ENCODE peak calls at places on chromosomes 12 and 14, in four cellular contexts. D, Q, C and L are unnamed samples.

GRCh38 chr14:105940534-105941225 is 414.3 kb downstream of the TMEM121 start:
- DNase-seq in C (no peak), Q (no peak), D (no peak), L (no peak)

GRCh38 chr14:76462330-76462729 is 86.4 kb downstream of the ESRRB start:
- DNase-seq in D (no peak), C (no peak), Q (no peak), L (no peak)

GRCh38 chr14:31268216-31268615 is 60.6 kb upstream of the HECTD1 start:
- DNase-seq in Q (no peak), C (no peak), D (no peak), L (no peak)

GRCh38 chr12:25438638-25439037 is 114.4 kb downstream of the LMNTD1 start:
- DNase-seq in D (no peak), Q (no peak), C (no peak), L (no peak)

GRCh38 chr12:104603545-104603973 is 146.8 kb downstream of the CHST11 start:
- DNase-seq in Q (no peak), C (no peak), D (no peak), L (no peak)

GRCh38 chr14:92939699-92940098 is 16.7 kb downstream of the CHGA start:
- DNase-seq in D (no peak), C (no peak), Q (no peak), L (no peak)

GRCh38 chr14:105858676-105859025 is 332.3 kb downstream of the TMEM121 start:
- DNase-seq in C (peak), Q (no peak), D (peak), L (no peak)

GRCh38 chr14:99252940-99253868 is 18.8 kb downstream of the BCL11B start:
- DNase-seq in Q (no peak), D (no peak), C (no peak), L (no peak)

GRCh38 chr12:132046561-132046960 is 96.8 kb downstream of the EP400 start:
- DNase-seq in Q (no peak), D (no peak), C (no peak), L (no peak)

GRCh38 chr12:126668961-126669360 is 1598.0 kb upstream of the TMEM132C start:
- DNase-seq in D (no peak), C (no peak), Q (no peak), L (no peak)

GRCh38 chr12:15880721-15881120 is 1.5 kb upstream of the STRAP start:
- DNase-seq in Q (no peak), C (no peak), D (no peak), L (no peak)

GRCh38 chr12:23810327-23810902 is 139.1 kb downstream of the SOX5 start:
- DNase-seq in D (no peak), C (no peak), Q (no peak), L (no peak)

GRCh38 chr14:91953170-91953985 is 5.9 kb upstream of the FBLN5 start:
- DNase-seq in D (no peak), Q (no peak), C (no peak), L (no peak)

GRCh38 chr12:86834217-86834616 is 578.0 kb upstream of the MGAT4C start:
- DNase-seq in C (no peak), D (no peak), Q (no peak), L (no peak)
- H3K27ac ChIP-seq in C (no peak), D (no peak), Q (no peak), L (no peak)

DNA sequence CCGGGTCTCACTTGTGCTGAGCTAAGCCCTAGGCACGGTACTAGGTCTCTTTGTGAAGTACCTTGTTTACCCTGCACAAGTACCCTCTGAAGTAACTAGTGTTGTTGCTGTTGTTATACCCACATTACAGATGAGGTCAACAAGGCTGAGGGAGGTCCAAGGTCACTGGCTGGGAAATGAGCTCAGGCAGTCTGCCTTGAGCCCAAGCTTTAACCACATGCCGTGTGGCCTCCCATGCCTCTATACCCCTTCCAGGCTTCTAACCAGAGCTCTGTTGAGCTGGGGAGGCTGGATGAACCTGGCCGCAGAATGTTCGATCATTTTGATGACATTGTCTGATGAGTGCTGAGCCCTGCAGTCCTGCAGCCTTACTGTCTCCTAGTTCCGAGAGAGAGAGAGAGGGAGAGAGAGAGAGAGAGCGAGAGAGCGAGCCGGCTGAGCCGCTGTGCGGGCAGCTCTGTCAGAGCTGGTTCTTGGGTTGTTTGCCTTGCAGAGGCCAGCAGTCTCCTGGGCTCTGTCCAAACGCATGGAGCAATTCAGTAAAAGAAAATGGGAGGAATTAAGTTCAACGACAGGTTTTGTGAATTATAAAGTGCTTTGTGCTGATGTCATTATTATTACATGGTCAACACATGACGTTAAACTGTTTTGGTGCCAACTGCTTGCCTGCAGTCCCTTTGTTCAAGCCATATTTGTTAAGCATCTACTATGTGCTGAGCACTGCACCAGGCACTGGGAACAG is 13.1 kb downstream of the JDP2 start:
- DNase-seq in C (no peak), Q (no peak), D (peak), L (no peak)
- H3K27ac ChIP-seq in C (no peak), Q (peak), D (peak), L (no peak)

GRCh38 chr12:69563166-69563762 is 22.0 kb upstream of the CCT2 start:
- DNase-seq in Q (no peak), C (no peak), D (no peak), L (no peak)

GRCh38 chr12:69566603-69567002 is 18.7 kb upstream of the CCT2 start:
- DNase-seq in D (no peak), Q (no peak), C (no peak), L (no peak)

GRCh38 chr12:69570545-69571399 is 14.5 kb upstream of the CCT2 start:
- DNase-seq in C (peak), Q (no peak), D (peak), L (peak)

GRCh38 chr12:69570000-69570516 is 15.2 kb upstream of the CCT2 start:
- DNase-seq in C (no peak), D (no peak), Q (no peak), L (no peak)

DNA sequence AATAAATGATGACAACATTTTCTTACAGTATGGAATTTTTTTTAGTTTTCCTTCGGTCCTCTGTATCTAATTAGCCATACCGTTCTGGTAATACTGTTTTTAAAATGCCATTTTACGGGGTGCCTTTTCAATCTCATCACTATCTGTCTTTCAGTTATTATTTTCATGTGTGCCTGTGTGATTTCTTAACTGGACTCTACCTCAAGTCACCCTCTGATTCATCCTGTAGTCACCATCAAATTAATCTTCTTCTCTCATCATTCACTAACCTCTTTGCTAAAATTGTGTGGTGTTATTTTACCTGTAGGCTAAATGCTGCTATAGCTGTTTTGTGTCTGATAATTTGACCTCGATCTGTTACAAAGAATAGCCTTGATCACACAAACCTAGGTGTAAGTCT is 16.0 kb upstream of the CCT2 start:
- DNase-seq in Q (no peak), C (no peak), D (no peak), L (no peak)
- H3K27ac ChIP-seq in Q (no peak), C (no peak), D (no peak), L (no peak)

GRCh38 chr14:51564986-51565604 is 86.6 kb upstream of the FRMD6 start:
- DNase-seq in Q (no peak), D (no peak), C (no peak), L (peak)

GRCh38 chr14:51563560-51563959 is 88.2 kb upstream of the FRMD6 start:
- DNase-seq in C (no peak), D (no peak), Q (no peak), L (no peak)

GRCh38 chr14:51568366-51568765 is 83.3 kb upstream of the FRMD6 start:
- DNase-seq in C (no peak), D (no peak), Q (no peak), L (no peak)

GRCh38 chr14:51564460-51564859 is 87.2 kb upstream of the FRMD6 start:
- DNase-seq in D (no peak), C (no peak), Q (no peak), L (no peak)

DNA sequence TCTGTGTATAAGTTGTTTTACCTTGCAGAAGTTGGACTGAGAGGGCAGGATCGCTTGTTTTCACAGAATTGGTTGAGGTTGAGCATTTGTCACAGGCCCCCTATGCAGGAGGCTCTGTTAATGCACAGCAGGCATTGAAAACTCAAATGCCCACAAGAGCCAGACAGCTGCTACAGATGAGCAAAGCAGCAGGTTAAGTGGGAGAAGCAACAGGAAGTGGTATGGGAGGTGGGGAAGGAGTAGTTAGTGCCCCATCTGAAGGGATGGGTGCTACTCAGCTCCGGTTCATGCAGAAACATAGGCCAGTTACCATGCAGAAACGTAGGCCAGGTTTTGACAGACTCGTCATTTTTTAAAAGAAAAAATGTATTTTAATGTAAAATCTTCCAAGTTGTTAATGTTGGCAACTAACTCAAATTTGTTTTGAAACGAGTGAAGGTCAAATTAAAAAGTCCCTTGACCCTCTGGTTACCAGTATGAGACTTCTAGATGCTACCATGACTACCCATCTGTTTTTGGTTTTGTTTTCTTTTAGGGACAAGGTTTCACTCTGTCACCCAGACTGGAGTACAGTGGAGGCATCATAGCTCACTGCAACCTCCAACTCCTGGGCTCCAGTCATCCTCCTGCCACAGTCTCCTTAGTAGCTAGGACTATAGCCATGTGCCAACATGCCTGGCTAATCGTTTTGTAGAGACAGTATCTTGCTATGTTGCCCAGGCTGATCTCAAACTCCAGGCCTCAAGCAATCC is 84.7 kb upstream of the FRMD6 start:
- DNase-seq in D (no peak), C (peak), Q (no peak), L (peak)
- H3K27ac ChIP-seq in D (no peak), C (no peak), Q (no peak), L (peak)

GRCh38 chr14:68317239-68317638 is 475.6 kb downstream of the ZFP36L1 start:
- DNase-seq in Q (no peak), C (no peak), D (no peak), L (no peak)

GRCh38 chr14:68314642-68315041 is 478.2 kb downstream of the ZFP36L1 start:
- DNase-seq in C (no peak), D (no peak), Q (no peak), L (no peak)

GRCh38 chr14:68318788-68319187 is 474.1 kb downstream of the ZFP36L1 start:
- DNase-seq in C (no peak), D (no peak), Q (no peak), L (no peak)

GRCh38 chr14:68312884-68313725 is 479.8 kb downstream of the ZFP36L1 start:
- DNase-seq in C (peak), D (no peak), Q (no peak), L (no peak)

DNA sequence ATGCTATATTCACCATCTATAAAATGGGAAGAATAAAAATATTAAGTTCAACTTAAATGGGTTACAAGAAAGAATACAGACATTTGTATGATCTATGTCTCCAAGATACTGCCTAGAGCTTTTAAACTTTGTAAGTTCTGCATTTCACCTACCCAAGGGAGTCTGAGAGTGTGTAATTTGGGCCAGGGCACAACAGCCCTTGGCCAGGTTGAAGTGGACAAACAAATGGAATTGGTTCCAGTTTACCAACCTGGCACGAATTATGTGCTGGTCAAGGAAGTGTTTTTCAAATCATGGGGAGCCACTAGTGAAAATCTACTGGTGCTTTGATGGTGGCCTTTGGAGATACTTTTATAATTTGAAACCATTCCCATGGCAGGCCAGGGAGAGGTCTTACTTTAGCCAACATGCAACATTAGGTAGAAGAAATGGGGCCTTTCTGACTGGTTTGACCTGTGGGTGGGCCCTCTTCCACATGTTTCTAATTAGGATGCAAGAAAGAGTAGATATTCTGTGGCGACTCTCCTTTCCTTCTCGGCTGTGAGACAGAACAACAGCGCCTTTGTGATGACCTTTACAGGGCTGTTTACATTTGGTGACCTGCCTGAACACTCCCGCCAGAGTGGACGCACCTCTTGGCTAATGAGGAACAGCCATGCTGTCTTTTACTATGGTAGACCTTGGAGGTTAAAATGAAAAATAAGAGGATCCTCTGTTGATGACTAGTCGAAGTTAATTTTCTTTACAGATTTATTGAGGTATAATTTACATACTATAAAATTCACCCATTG is 476.6 kb downstream of the ZFP36L1 start:
- DNase-seq in Q (no peak), C (no peak), D (no peak), L (no peak)
- H3K27ac ChIP-seq in Q (no peak), C (no peak), D (no peak), L (no peak)

DNA sequence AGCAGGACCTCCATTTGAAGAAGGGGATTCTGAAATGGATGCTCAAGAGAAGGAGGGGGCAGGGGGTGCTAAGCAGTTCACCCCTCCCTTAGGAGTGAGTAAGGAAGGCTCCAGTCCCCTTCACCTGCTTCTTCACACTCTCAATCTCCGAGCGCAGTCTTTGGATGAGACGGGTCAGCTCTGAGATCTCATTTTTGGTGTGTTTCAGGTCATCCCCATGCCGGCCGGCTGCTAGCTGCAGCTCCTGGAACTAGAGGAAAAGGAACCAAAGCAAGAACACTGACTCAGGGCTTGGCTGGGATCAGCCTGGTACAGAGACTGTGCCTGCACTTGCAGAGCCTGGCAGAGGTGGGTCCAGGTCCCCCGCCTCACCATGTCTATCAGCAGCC is 7.3 kb downstream of the KRT73 start:
- DNase-seq in Q (no peak), C (peak), D (no peak), L (no peak)
- H3K27ac ChIP-seq in Q (no peak), C (no peak), D (no peak), L (no peak)

GRCh38 chr14:101330416-101331140 is 230.7 kb upstream of the DIO3 start:
- DNase-seq in D (no peak), Q (no peak), C (no peak), L (no peak)
- H3K27ac ChIP-seq in D (no peak), Q (no peak), C (no peak), L (no peak)

DNA sequence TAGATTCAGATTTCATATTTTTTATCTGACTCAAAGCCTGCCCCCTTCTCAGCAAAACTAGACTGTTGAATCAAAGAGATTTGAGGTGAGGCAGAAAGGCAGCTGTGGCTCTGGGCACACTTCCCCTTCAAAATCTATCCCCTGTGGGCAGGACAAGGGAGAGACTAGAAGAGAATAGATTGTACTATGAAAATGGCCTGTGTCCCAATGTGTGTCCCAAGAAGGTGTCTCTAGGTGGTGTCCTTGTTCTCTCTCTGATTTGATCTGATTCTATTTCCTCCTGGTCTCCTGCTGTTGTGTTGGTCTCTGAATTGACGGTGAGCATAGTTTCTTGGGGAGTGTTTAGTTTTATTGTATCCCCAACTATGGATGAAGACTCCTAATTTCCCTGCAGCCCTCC is 565.8 kb upstream of the ATP2B1 start:
- DNase-seq in Q (no peak), C (no peak), D (no peak), L (no peak)
- H3K27ac ChIP-seq in Q (no peak), C (no peak), D (no peak), L (no peak)

DNA sequence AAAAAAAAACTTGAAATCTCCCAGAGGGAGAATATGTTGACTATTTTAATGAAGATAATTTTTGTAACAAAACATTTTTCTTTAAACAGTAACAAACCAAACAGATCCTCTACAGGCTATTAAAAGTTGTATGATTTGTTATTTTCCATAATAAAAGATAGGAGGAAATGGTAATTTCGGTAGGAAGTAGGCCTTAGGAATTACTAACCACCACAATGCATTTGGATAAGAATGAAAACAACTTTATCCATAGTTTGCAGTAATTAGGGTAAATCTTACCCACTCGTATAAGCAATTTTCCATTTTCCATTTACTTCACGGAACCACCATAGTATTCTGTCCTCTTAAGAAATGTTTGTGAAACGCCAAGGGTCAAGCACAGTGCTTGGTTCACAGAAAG is 6.0 kb downstream of the USP44 start:
- DNase-seq in C (no peak), Q (no peak), D (no peak), L (no peak)
- H3K27ac ChIP-seq in C (no peak), Q (no peak), D (no peak), L (no peak)